ENCODE peak calls at places on chromosomes 2 and 18, in five cellular contexts. O, Y, B, N and I are unnamed samples.
A peak's percentile ranks its signal among the peaks of the same experiment; 100 is the strongest.

GRCh38 chr2:37417321-37417720 is 72.9 kb downstream of the QPCT start:
- DNase-seq in Y (no peak), N (no peak), B (no peak), O (peak; percentile 81), I (no peak)

GRCh38 chr18:24595556-24595955 is 135.1 kb downstream of the HRH4 start:
- DNase-seq in Y (no peak), B (no peak), N (no peak), O (no peak), I (no peak)

GRCh38 chr2:62800618-62801017 is 95.1 kb downstream of the EHBP1 start:
- DNase-seq in O (no peak), N (no peak), Y (no peak), B (no peak), I (no peak)

GRCh38 chr18:49813071-49813320 is 337 bp downstream of the ACAA2 start:
- DNase-seq in Y (peak; percentile 17), B (no peak), N (no peak), O (peak; percentile 28), I (peak; percentile 24)

GRCh38 chr2:137405496-137405895 is 558.8 kb upstream of the HNMT start:
- DNase-seq in N (no peak), B (no peak), O (no peak), Y (no peak), I (no peak)

GRCh38 chr18:75376004-75376403 is 51.5 kb downstream of the SMIM21 start:
- DNase-seq in Y (no peak), N (no peak), B (no peak), O (no peak), I (no peak)

GRCh38 chr2:18991177-18992168 is 366.9 kb downstream of the OSR1 start:
- DNase-seq in Y (no peak), O (peak; percentile 78), N (no peak), B (no peak), I (no peak)

GRCh38 chr2:219331560-219332213 is 857 bp downstream of the RESP18 start:
- DNase-seq in Y (peak; percentile 62), N (no peak), O (peak; percentile 21), B (no peak), I (no peak)

GRCh38 chr2:197205590-197206215 is 104.9 kb downstream of the ANKRD44 start:
- DNase-seq in N (no peak), O (no peak), B (peak; percentile 56), Y (no peak), I (no peak)

GRCh38 chr2:136056077-136056688 is 61.8 kb downstream of the CXCR4 start:
- DNase-seq in N (no peak), B (peak; percentile 67), Y (no peak), O (no peak), I (no peak)

GRCh38 chr2:53498210-53498609 is 269.4 kb upstream of the CHAC2 start:
- DNase-seq in B (no peak), Y (no peak), O (peak; percentile 88), N (no peak), I (no peak)

GRCh38 chr2:86414996-86415395 is 26.2 kb upstream of the KDM3A start:
- DNase-seq in Y (no peak), N (no peak), B (no peak), O (no peak), I (no peak)

GRCh38 chr18:53796042-53796729 is 428.3 kb downstream of the MBD2 start:
- DNase-seq in O (peak; percentile 1), N (no peak), Y (no peak), B (no peak), I (peak; percentile 1)

GRCh38 chr2:27799646-27800010 is 28.1 kb downstream of the MRPL33 start:
- DNase-seq in B (no peak), O (no peak), Y (no peak), N (no peak), I (no peak)

GRCh38 chr2:29459445-29460179 is 344.4 kb downstream of the CLIP4 start:
- DNase-seq in N (no peak), Y (no peak), O (peak; percentile 90), B (no peak), I (no peak)

GRCh38 chr18:48263913-48264506 is 145.2 kb downstream of the ZBTB7C start:
- DNase-seq in N (peak; percentile 30), B (no peak), Y (no peak), O (no peak), I (no peak)

GRCh38 chr18:75638597-75639467 is 211.3 kb upstream of the SMIM21 start:
- DNase-seq in O (peak; percentile 60), Y (no peak), N (no peak), B (no peak), I (no peak)

GRCh38 chr2:127472268-127472667 is 54.0 kb downstream of the IWS1 start:
- DNase-seq in O (no peak), N (no peak), Y (no peak), B (no peak), I (peak; percentile 55)

GRCh38 chr2:128601298-128602037 is 282.8 kb upstream of the HS6ST1 start:
- DNase-seq in B (no peak), O (no peak), Y (no peak), N (no peak), I (no peak)

GRCh38 chr2:181123798-181124217 is 143.4 kb downstream of the UBE2E3 start:
- DNase-seq in O (no peak), N (no peak), Y (no peak), B (peak; percentile 53), I (no peak)

GRCh38 chr2:240600451-240600961 is 14.0 kb downstream of the CAPN10 start:
- DNase-seq in B (no peak), N (no peak), O (no peak), Y (no peak), I (no peak)
- TF ChIP-seq MXI1 in B (no peak), N (no peak), O (no peak), Y (no peak), I (no peak)

GRCh38 chr18:33605250-33605649 is 27.2 kb downstream of the ASXL3 start:
- DNase-seq in B (no peak), O (no peak), N (no peak), Y (no peak), I (no peak)
- TF ChIP-seq MXI1 in B (no peak), O (no peak), N (no peak), Y (no peak), I (no peak)

DNA sequence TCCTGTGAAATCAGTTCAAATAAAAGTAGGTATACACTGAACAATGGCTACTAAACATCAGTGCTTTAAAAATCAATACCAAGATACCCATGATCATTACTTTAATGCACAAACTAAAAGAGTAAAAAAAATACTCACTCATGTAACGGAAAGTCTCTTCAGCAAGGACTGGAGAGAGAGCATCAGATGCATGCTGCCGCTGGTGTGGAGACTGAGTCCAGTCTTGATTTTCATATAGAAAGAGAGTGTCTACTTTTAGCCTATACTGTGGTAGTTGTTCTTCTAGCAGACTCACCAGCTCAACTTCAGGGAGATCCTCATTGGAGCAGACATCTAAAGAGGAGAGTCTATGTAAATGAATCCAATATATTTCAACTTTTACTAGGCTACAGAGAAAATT is 44.0 kb downstream of the TRAK2 start:
- DNase-seq in Y (peak; percentile 36), B (no peak), O (peak; percentile 36), N (no peak), I (no peak)
- TF ChIP-seq MXI1 in Y (no peak), B (no peak), O (no peak), N (no peak), I (no peak)

GRCh38 chr2:96618599-96619283 is 19.4 kb downstream of the KANSL3 start:
- DNase-seq in Y (no peak), O (peak; percentile 74), B (no peak), N (no peak), I (no peak)

GRCh38 chr2:96623116-96623515 is 15.0 kb downstream of the KANSL3 start:
- DNase-seq in B (no peak), N (no peak), O (peak; percentile 33), Y (no peak), I (no peak)

GRCh38 chr2:96625571-96626552 is 12.2 kb downstream of the KANSL3 start:
- DNase-seq in O (no peak), Y (no peak), N (no peak), B (no peak), I (no peak)

GRCh38 chr2:96626553-96626942 is 11.6 kb downstream of the KANSL3 start:
- DNase-seq in O (no peak), Y (no peak), B (no peak), N (no peak), I (no peak)

DNA sequence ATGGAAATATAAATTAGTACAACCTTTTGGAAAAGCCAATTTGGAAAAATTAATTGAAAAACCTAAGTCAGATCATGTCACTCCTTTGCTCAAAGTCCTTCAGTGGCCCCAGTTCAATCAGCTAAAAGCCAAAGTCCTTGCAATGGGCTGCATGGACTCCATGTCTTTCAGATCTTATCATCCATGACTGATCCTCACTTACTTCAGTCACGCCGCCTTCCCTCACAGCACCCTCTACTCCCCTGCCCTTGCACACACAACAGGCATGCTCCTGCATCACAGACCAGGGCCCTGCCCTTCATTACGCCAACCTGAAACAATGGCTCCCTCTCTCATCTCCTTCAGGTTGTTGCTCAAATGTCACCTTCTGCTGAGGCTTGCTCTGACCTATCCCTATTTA is 15.6 kb downstream of the KANSL3 start:
- DNase-seq in N (no peak), B (no peak), Y (no peak), O (no peak), I (no peak)
- TF ChIP-seq MXI1 in N (no peak), B (no peak), Y (no peak), O (no peak), I (no peak)

GRCh38 chr18:8611916-8612576 is 2.8 kb downstream of the RAB12 start:
- DNase-seq in Y (no peak), B (no peak), N (no peak), O (no peak), I (no peak)
- TF ChIP-seq MXI1 in Y (no peak), B (no peak), N (no peak), O (no peak), I (no peak)

DNA sequence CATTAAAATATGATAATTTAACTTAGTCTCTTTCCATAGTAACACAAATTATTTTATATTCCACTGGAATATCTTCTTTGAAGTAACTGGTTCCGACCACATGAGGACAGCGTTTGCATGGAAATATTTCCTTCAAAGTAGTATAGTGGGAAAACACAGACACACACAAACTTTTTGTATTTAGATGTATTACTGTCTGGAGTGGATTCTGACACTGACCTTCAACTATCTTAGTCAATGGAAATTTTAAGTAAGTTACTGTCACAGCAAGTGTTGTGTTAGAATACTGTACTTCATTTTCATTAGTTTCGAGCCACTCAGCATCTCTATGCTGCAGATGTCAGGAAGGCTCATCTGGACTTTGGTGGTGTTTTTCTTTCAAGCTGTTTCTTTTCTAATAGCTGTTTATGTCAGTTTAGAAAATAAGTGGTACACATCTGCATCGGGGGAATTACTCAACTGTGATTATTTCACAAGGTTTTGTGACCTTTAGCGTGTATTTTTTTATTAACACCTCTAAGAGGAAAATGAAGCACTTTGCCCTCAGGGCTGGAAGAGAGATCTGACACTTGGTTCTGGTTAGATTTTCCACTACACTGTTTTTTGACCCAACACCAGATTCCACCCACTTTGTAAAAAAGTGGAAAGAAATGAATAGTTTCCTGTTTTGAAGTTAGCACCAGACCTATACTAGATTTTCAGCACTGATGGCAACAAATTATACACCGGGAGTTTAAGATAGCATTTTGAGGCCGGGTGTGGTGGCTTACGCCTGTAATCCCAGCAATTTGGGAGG is 18.9 kb upstream of the THOC1 start:
- DNase-seq in O (peak; percentile 42), N (peak; percentile 21), B (no peak), Y (no peak), I (peak; percentile 20)
- TF ChIP-seq MXI1 in O (no peak), N (no peak), B (no peak), Y (no peak), I (no peak)

DNA sequence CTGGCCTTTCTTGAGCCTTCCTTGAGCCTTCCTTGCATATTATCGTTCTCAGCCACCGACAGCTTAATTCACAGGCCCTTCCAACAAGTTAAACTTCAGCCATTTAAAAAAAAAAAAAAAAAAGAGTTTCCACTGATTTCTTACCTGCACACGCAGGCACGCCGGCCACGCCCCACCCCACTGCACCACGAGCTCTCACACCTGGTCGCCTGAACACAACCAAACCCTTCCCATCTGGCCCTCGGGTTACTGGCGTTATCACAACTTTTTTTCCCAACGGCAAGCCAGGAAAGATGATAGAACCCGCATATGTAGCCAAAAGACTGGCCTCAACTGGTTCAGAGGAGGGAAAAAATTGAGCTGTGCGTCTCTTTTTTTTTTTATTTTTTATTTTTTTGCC is 23.2 kb downstream of the BCL11A start:
- DNase-seq in Y (no peak), B (no peak), O (no peak), N (peak; percentile 30), I (no peak)
- TF ChIP-seq MXI1 in Y (no peak), B (no peak), O (no peak), N (no peak), I (no peak)